ENCODE peak calls at places on chromosomes 5 and 9, in four cellular contexts. V is CD4-positive, alpha-beta memory T cell; T is OCI-LY7; B is endodermal cell. L is an unnamed sample. For H3K4me1, the result is how much of the 10 kb centered on the place peaks cover.

GRCh38 chr9:33082538-33083326 is 6.3 kb upstream of the SMU1 start:
- DNase-seq in T (no peak), B (no peak), V (peak), L (no peak)

GRCh38 chr5:54701179-54701578 is 183.6 kb downstream of the SNX18 start:
- DNase-seq in B (no peak), V (no peak), T (no peak), L (no peak)

GRCh38 chr5:142499591-142500384 is 175.0 kb upstream of the SPRY4 start:
- DNase-seq in T (no peak), V (no peak), B (no peak), L (no peak)

GRCh38 chr5:28808967-28809810 is 1770.8 kb upstream of the CDH9 start:
- DNase-seq in B (peak), T (no peak), V (no peak), L (no peak)

GRCh38 chr9:278651-279050 is 64.0 kb downstream of the DOCK8 start:
- DNase-seq in V (peak), T (no peak), B (no peak), L (no peak)

GRCh38 chr5:89556215-89557009 is 673.4 kb upstream of the MEF2C start:
- DNase-seq in T (no peak), B (no peak), V (no peak), L (no peak)

GRCh38 chr5:132019857-132020555 is 8.5 kb upstream of the ACSL6 start:
- DNase-seq in T (no peak), B (no peak), V (peak), L (no peak)

GRCh38 chr9:93091453-93092081 is 4.5 kb upstream of the CARD19 start:
- DNase-seq in B (peak), V (no peak), T (no peak), L (no peak)

GRCh38 chr9:80518441-80518840 is 946.7 kb downstream of the TLE4 start:
- DNase-seq in V (no peak), B (no peak), T (no peak), L (no peak)

GRCh38 chr9:129776566-129776937 is 23.7 kb upstream of the PTGES start:
- DNase-seq in B (no peak), T (no peak), V (no peak), L (no peak)

GRCh38 chr9:129776938-129777768 is 24.3 kb upstream of the PTGES start:
- DNase-seq in V (peak), B (peak), T (no peak), L (peak)

GRCh38 chr9:129773262-129774048 is 20.6 kb upstream of the PTGES start:
- DNase-seq in B (no peak), V (no peak), T (no peak), L (no peak)

GRCh38 chr9:129775443-129775842 is 22.6 kb upstream of the PTGES start:
- DNase-seq in T (no peak), V (no peak), B (no peak), L (no peak)

DNA sequence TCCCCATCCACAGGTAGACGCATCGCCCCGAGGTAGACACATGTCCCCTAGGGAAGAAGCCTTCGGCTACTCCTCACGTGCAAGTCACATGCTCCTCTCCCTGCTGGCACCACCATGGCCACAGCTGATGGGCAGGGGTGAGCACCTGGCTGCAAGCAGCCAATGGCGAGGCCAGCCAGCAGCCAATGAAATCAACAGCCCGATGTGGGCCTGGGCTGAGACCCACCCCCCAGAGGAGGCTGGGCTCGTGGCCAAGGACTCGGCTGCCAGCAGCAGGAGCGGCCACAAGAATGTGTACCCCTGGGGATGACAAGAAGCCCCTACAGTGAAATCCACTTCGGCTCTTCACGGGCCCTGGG is 21.9 kb upstream of the PTGES start:
- DNase-seq in B (peak), V (no peak), T (no peak), L (no peak)
- H3K4me1 ChIP-seq in B (under half), V (under half), T (under half), L (under half)

GRCh38 chr5:159092288-159092687 is 7.4 kb downstream of the EBF1 start:
- DNase-seq in V (no peak), B (no peak), T (no peak), L (no peak)

GRCh38 chr5:159091051-159091450 is 8.7 kb downstream of the EBF1 start:
- DNase-seq in T (no peak), B (no peak), V (no peak), L (no peak)

GRCh38 chr5:159088371-159088770 is 11.3 kb downstream of the EBF1 start:
- DNase-seq in T (peak), B (no peak), V (no peak), L (no peak)

GRCh38 chr5:159091596-159091995 is 8.1 kb downstream of the EBF1 start:
- DNase-seq in V (no peak), T (no peak), B (no peak), L (no peak)

DNA sequence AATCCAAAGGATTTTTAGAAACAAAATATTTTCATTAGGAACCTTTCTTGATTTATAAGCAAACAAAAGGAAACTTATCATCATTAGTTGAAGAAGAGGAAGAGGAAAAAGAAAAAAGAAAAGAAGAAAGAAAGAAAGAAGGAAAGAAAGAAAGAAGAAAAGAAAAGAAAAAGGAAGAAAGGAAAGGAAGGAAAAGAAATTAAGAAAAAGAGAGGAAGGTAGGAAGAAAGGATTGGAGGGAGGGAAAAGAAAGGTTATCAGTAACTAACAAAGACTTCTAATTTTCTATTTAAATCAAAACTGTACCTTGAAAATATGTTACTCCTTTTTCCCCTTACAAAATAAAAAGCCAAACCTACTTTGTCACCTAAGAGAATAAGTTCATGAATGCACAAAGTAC is 10.0 kb downstream of the EBF1 start:
- DNase-seq in B (no peak), V (no peak), T (no peak), L (no peak)
- H3K4me1 ChIP-seq in B (under half), V (under half), T (half or more), L (under half)

GRCh38 chr9:133113163-133113927 is 7.7 kb downstream of the RALGDS start:
- DNase-seq in V (no peak), T (no peak), B (no peak), L (no peak)

GRCh38 chr9:133114886-133115603 is 6.0 kb downstream of the RALGDS start:
- DNase-seq in T (no peak), V (no peak), B (no peak), L (no peak)

GRCh38 chr9:133113928-133114351 is 7.1 kb downstream of the RALGDS start:
- DNase-seq in V (no peak), T (no peak), B (no peak), L (no peak)

GRCh38 chr9:133115604-133116345 is 5.3 kb downstream of the RALGDS start:
- DNase-seq in V (peak), B (no peak), T (no peak), L (no peak)

GRCh38 chr9:133114451-133114885 is 6.6 kb downstream of the RALGDS start:
- DNase-seq in T (no peak), B (no peak), V (no peak), L (peak)
- H3K4me1 ChIP-seq in T (under half), B (under half), V (half or more), L (under half)

GRCh38 chr5:38603691-38604090 is 47.2 kb upstream of the LIFR start:
- DNase-seq in B (no peak), V (no peak), T (no peak), L (no peak)

GRCh38 chr5:38601843-38602424 is 45.5 kb upstream of the LIFR start:
- DNase-seq in T (no peak), V (no peak), B (no peak), L (no peak)

GRCh38 chr5:38601133-38601842 is 44.8 kb upstream of the LIFR start:
- DNase-seq in B (no peak), T (no peak), V (no peak), L (no peak)

GRCh38 chr5:38600334-38601045 is 44.0 kb upstream of the LIFR start:
- DNase-seq in V (no peak), B (no peak), T (no peak), L (no peak)

GRCh38 chr5:38602641-38603040 is 46.2 kb upstream of the LIFR start:
- DNase-seq in T (no peak), B (peak), V (no peak), L (no peak)
- H3K4me1 ChIP-seq in T (under half), B (under half), V (under half), L (under half)